ENCODE peak calls at places on chromosomes 16 and 17, in ten cellular contexts. One of them, this sample, is unnamed.

GRCh38 chr17:4703330-4703691 is 626 bp downstream of the PELP1 start:
- DNase-seq in choroid plexus epithelial cell: no peak
- DNase-seq in neural crest cell: no peak
- DNase-seq in CD4-positive, alpha-beta T cell: no peak
- DNase-seq in brain microvascular endothelial cell: no peak
- DNase-seq in sigmoid colon: peak; percentile 41
- DNase-seq in HFF-Myc: no peak
- DNase-seq in astrocyte of the cerebellum: no peak
- DNase-seq in activated B cell treated with CpG ODN at 0.5 μM for 24 hours: no peak
- DNase-seq in tibial nerve: no peak
- DNase-seq in this sample: no peak

GRCh38 chr16:11285842-11286241 is 4.7 kb upstream of the PRM1 start:
- DNase-seq in CD4-positive, alpha-beta T cell: no peak
- DNase-seq in neural crest cell: no peak
- DNase-seq in tibial nerve: no peak
- DNase-seq in activated B cell treated with CpG ODN at 0.5 μM for 24 hours: no peak
- DNase-seq in brain microvascular endothelial cell: no peak
- DNase-seq in astrocyte of the cerebellum: no peak
- DNase-seq in choroid plexus epithelial cell: no peak
- DNase-seq in sigmoid colon: no peak
- DNase-seq in HFF-Myc: no peak
- DNase-seq in this sample: no peak

GRCh38 chr17:82524540-82524939 is 5.0 kb downstream of the FOXK2 start:
- DNase-seq in neural crest cell: no peak
- DNase-seq in brain microvascular endothelial cell: no peak
- DNase-seq in CD4-positive, alpha-beta T cell: no peak
- DNase-seq in astrocyte of the cerebellum: no peak
- DNase-seq in tibial nerve: no peak
- DNase-seq in activated B cell treated with CpG ODN at 0.5 μM for 24 hours: no peak
- DNase-seq in sigmoid colon: no peak
- DNase-seq in choroid plexus epithelial cell: no peak
- DNase-seq in HFF-Myc: no peak
- DNase-seq in this sample: peak; percentile 47

GRCh38 chr16:89506791-89507191 is 1.4 kb upstream of the SPG7 start:
- DNase-seq in tibial nerve: no peak
- DNase-seq in activated B cell treated with CpG ODN at 0.5 μM for 24 hours: no peak
- DNase-seq in sigmoid colon: no peak
- DNase-seq in choroid plexus epithelial cell: no peak
- DNase-seq in CD4-positive, alpha-beta T cell: no peak
- DNase-seq in neural crest cell: no peak
- DNase-seq in astrocyte of the cerebellum: no peak
- DNase-seq in brain microvascular endothelial cell: no peak
- DNase-seq in HFF-Myc: no peak
- DNase-seq in this sample: no peak

GRCh38 chr17:43367588-43368242 is 31.1 kb upstream of the ARL4D start:
- DNase-seq in brain microvascular endothelial cell: peak; percentile 79
- DNase-seq in CD4-positive, alpha-beta T cell: no peak
- DNase-seq in neural crest cell: peak; percentile 21
- DNase-seq in HFF-Myc: peak; percentile 84
- DNase-seq in activated B cell treated with CpG ODN at 0.5 μM for 24 hours: no peak
- DNase-seq in choroid plexus epithelial cell: peak; percentile 98
- DNase-seq in sigmoid colon: no peak
- DNase-seq in tibial nerve: no peak
- DNase-seq in astrocyte of the cerebellum: peak; percentile 81
- DNase-seq in this sample: no peak

GRCh38 chr16:75854117-75854516 is 127.8 kb upstream of the CPHXL start:
- DNase-seq in astrocyte of the cerebellum: no peak
- DNase-seq in brain microvascular endothelial cell: no peak
- DNase-seq in HFF-Myc: no peak
- DNase-seq in activated B cell treated with CpG ODN at 0.5 μM for 24 hours: no peak
- DNase-seq in sigmoid colon: no peak
- DNase-seq in tibial nerve: no peak
- DNase-seq in neural crest cell: no peak
- DNase-seq in CD4-positive, alpha-beta T cell: no peak
- DNase-seq in choroid plexus epithelial cell: no peak
- DNase-seq in this sample: no peak

GRCh38 chr17:49995055-49995738 is at the start of gene DLX3:
- DNase-seq in neural crest cell: peak; percentile 76
- DNase-seq in choroid plexus epithelial cell: peak; percentile 65
- DNase-seq in brain microvascular endothelial cell: peak; percentile 46
- DNase-seq in activated B cell treated with CpG ODN at 0.5 μM for 24 hours: no peak
- DNase-seq in HFF-Myc: no peak
- DNase-seq in sigmoid colon: peak; percentile 86
- DNase-seq in tibial nerve: peak; percentile 20
- DNase-seq in astrocyte of the cerebellum: peak; percentile 15
- DNase-seq in CD4-positive, alpha-beta T cell: no peak
- DNase-seq in this sample: peak; percentile 85

GRCh38 chr16:66695935-66696668 is 441 bp downstream of the CMTM4 start:
- DNase-seq in sigmoid colon: peak; percentile 67
- DNase-seq in activated B cell treated with CpG ODN at 0.5 μM for 24 hours: peak; percentile 18
- DNase-seq in astrocyte of the cerebellum: no peak
- DNase-seq in HFF-Myc: no peak
- DNase-seq in tibial nerve: no peak
- DNase-seq in brain microvascular endothelial cell: no peak
- DNase-seq in choroid plexus epithelial cell: no peak
- DNase-seq in neural crest cell: peak; percentile 18
- DNase-seq in CD4-positive, alpha-beta T cell: peak; percentile 1
- DNase-seq in this sample: peak; percentile 53

GRCh38 chr16:49556252-49557069 is 182.9 kb downstream of the C16orf78 start:
- DNase-seq in neural crest cell: peak; percentile 18
- DNase-seq in tibial nerve: no peak
- DNase-seq in sigmoid colon: no peak
- DNase-seq in HFF-Myc: no peak
- DNase-seq in choroid plexus epithelial cell: peak; percentile 83
- DNase-seq in brain microvascular endothelial cell: peak; percentile 56
- DNase-seq in CD4-positive, alpha-beta T cell: no peak
- DNase-seq in astrocyte of the cerebellum: peak; percentile 40
- DNase-seq in activated B cell treated with CpG ODN at 0.5 μM for 24 hours: no peak
- DNase-seq in this sample: no peak

GRCh38 chr17:56292628-56293027 is 139.4 kb downstream of the ANKFN1 start:
- DNase-seq in activated B cell treated with CpG ODN at 0.5 μM for 24 hours: no peak
- DNase-seq in HFF-Myc: no peak
- DNase-seq in neural crest cell: no peak
- DNase-seq in tibial nerve: no peak
- DNase-seq in brain microvascular endothelial cell: no peak
- DNase-seq in CD4-positive, alpha-beta T cell: no peak
- DNase-seq in sigmoid colon: no peak
- DNase-seq in choroid plexus epithelial cell: no peak
- DNase-seq in astrocyte of the cerebellum: no peak
- DNase-seq in this sample: no peak

DNA sequence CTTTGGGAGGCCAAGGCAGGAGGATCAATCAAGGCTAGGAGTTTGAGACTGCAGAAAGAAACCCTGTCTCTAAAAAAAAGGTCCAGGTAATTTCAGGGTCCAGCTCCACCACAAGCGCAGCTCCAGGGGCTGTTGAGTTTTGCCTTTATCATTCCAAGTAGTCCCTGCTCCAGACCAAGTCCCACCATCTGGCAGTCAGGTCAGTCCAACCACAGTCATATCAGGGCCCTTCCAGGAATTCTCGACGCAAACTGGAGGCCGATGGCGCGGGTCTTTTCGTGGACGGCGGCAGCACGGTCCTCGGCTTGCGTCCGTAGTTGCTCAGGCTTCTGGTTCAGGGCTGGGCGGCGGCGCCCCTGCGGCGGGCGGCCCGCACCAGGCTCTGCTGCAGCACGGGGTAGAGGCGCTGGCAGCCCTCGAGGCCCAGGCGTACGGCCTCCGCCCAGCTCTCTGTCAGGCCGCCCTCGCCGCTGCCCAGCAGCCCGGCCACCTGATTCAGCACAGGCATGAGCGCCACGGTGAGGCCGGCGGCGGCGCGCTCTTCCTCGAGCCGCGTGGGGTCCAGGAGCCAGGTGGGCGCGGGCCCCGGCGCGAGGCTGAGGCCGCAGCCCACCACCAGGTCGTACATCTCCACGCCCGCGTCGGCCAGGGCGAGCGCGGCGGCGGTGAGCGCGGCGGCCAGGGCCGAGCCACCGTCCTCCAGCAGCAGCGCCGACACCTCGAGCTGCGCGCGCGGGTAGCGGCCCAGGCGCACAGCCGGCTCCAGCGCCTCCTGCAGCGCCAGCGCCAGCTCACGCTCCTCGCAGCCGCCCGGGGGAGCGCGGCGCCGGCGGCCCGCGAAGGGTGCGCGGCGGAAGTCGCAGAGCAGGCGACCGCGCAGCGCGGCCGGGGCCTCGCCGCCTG is 741 bp downstream of the EXOSC6 start:
- DNase-seq in neural crest cell: peak; percentile 25
- DNase-seq in brain microvascular endothelial cell: peak; percentile 11
- DNase-seq in choroid plexus epithelial cell: peak; percentile 59
- DNase-seq in astrocyte of the cerebellum: no peak
- DNase-seq in HFF-Myc: no peak
- DNase-seq in tibial nerve: no peak
- DNase-seq in activated B cell treated with CpG ODN at 0.5 μM for 24 hours: no peak
- DNase-seq in CD4-positive, alpha-beta T cell: peak; percentile 9
- DNase-seq in sigmoid colon: no peak
- DNase-seq in this sample: peak; percentile 71
- TF ChIP-seq CTCF in neural crest cell: no peak
- TF ChIP-seq CTCF in brain microvascular endothelial cell: no peak
- TF ChIP-seq CTCF in choroid plexus epithelial cell: no peak
- TF ChIP-seq CTCF in astrocyte of the cerebellum: peak; percentile 2
- TF ChIP-seq CTCF in HFF-Myc: no peak
- TF ChIP-seq CTCF in tibial nerve: no peak
- TF ChIP-seq CTCF in activated B cell treated with CpG ODN at 0.5 μM for 24 hours: no peak
- TF ChIP-seq CTCF in CD4-positive, alpha-beta T cell: no peak
- TF ChIP-seq CTCF in sigmoid colon: no peak
- TF ChIP-seq CTCF in this sample: no peak

GRCh38 chr16:74230126-74230525 is 66.5 kb upstream of the PSMD7 start:
- DNase-seq in HFF-Myc: no peak
- DNase-seq in astrocyte of the cerebellum: no peak
- DNase-seq in choroid plexus epithelial cell: no peak
- DNase-seq in CD4-positive, alpha-beta T cell: no peak
- DNase-seq in sigmoid colon: no peak
- DNase-seq in tibial nerve: no peak
- DNase-seq in activated B cell treated with CpG ODN at 0.5 μM for 24 hours: no peak
- DNase-seq in brain microvascular endothelial cell: no peak
- DNase-seq in neural crest cell: no peak
- DNase-seq in this sample: no peak

GRCh38 chr16:74225278-74225677 is 71.3 kb upstream of the PSMD7 start:
- DNase-seq in neural crest cell: no peak
- DNase-seq in brain microvascular endothelial cell: no peak
- DNase-seq in HFF-Myc: no peak
- DNase-seq in activated B cell treated with CpG ODN at 0.5 μM for 24 hours: no peak
- DNase-seq in choroid plexus epithelial cell: no peak
- DNase-seq in astrocyte of the cerebellum: no peak
- DNase-seq in CD4-positive, alpha-beta T cell: no peak
- DNase-seq in tibial nerve: no peak
- DNase-seq in sigmoid colon: no peak
- DNase-seq in this sample: no peak

GRCh38 chr16:74224828-74225227 is 71.8 kb upstream of the PSMD7 start:
- DNase-seq in astrocyte of the cerebellum: no peak
- DNase-seq in sigmoid colon: no peak
- DNase-seq in activated B cell treated with CpG ODN at 0.5 μM for 24 hours: no peak
- DNase-seq in CD4-positive, alpha-beta T cell: no peak
- DNase-seq in choroid plexus epithelial cell: peak; percentile 39
- DNase-seq in tibial nerve: no peak
- DNase-seq in brain microvascular endothelial cell: peak; percentile 50
- DNase-seq in HFF-Myc: no peak
- DNase-seq in neural crest cell: no peak
- DNase-seq in this sample: no peak

GRCh38 chr16:74226361-74226979 is 70.1 kb upstream of the PSMD7 start:
- DNase-seq in activated B cell treated with CpG ODN at 0.5 μM for 24 hours: no peak
- DNase-seq in HFF-Myc: no peak
- DNase-seq in astrocyte of the cerebellum: no peak
- DNase-seq in CD4-positive, alpha-beta T cell: no peak
- DNase-seq in choroid plexus epithelial cell: peak; percentile 40
- DNase-seq in tibial nerve: no peak
- DNase-seq in brain microvascular endothelial cell: no peak
- DNase-seq in sigmoid colon: no peak
- DNase-seq in neural crest cell: no peak
- DNase-seq in this sample: no peak
- TF ChIP-seq CTCF in activated B cell treated with CpG ODN at 0.5 μM for 24 hours: no peak
- TF ChIP-seq CTCF in HFF-Myc: peak; percentile 54
- TF ChIP-seq CTCF in astrocyte of the cerebellum: peak; percentile 50
- TF ChIP-seq CTCF in CD4-positive, alpha-beta T cell: no peak
- TF ChIP-seq CTCF in choroid plexus epithelial cell: peak; percentile 55
- TF ChIP-seq CTCF in tibial nerve: no peak
- TF ChIP-seq CTCF in brain microvascular endothelial cell: peak; percentile 42
- TF ChIP-seq CTCF in sigmoid colon: peak; percentile 47
- TF ChIP-seq CTCF in neural crest cell: peak; percentile 70
- TF ChIP-seq CTCF in this sample: peak; percentile 43

GRCh38 chr16:1583180-1583579 is 28.7 kb downstream of the IFT140 start:
- DNase-seq in activated B cell treated with CpG ODN at 0.5 μM for 24 hours: no peak
- DNase-seq in tibial nerve: no peak
- DNase-seq in sigmoid colon: no peak
- DNase-seq in CD4-positive, alpha-beta T cell: no peak
- DNase-seq in brain microvascular endothelial cell: no peak
- DNase-seq in choroid plexus epithelial cell: no peak
- DNase-seq in neural crest cell: no peak
- DNase-seq in HFF-Myc: no peak
- DNase-seq in astrocyte of the cerebellum: no peak
- DNase-seq in this sample: no peak
- TF ChIP-seq CTCF in activated B cell treated with CpG ODN at 0.5 μM for 24 hours: no peak
- TF ChIP-seq CTCF in tibial nerve: no peak
- TF ChIP-seq CTCF in sigmoid colon: no peak
- TF ChIP-seq CTCF in CD4-positive, alpha-beta T cell: no peak
- TF ChIP-seq CTCF in brain microvascular endothelial cell: peak; percentile 13
- TF ChIP-seq CTCF in choroid plexus epithelial cell: peak; percentile 20
- TF ChIP-seq CTCF in neural crest cell: no peak
- TF ChIP-seq CTCF in HFF-Myc: no peak
- TF ChIP-seq CTCF in astrocyte of the cerebellum: no peak
- TF ChIP-seq CTCF in this sample: no peak

GRCh38 chr16:31713071-31713944 is 160.3 kb upstream of the ZNF267 start:
- DNase-seq in astrocyte of the cerebellum: peak; percentile 86
- DNase-seq in neural crest cell: peak; percentile 82
- DNase-seq in sigmoid colon: peak; percentile 97
- DNase-seq in choroid plexus epithelial cell: peak; percentile 96
- DNase-seq in HFF-Myc: peak; percentile 78
- DNase-seq in brain microvascular endothelial cell: peak; percentile 95
- DNase-seq in activated B cell treated with CpG ODN at 0.5 μM for 24 hours: peak; percentile 80
- DNase-seq in CD4-positive, alpha-beta T cell: peak; percentile 86
- DNase-seq in tibial nerve: peak; percentile 93
- DNase-seq in this sample: peak; percentile 91

GRCh38 chr16:31710134-31710533 is 163.5 kb upstream of the ZNF267 start:
- DNase-seq in brain microvascular endothelial cell: no peak
- DNase-seq in HFF-Myc: no peak
- DNase-seq in neural crest cell: no peak
- DNase-seq in tibial nerve: no peak
- DNase-seq in astrocyte of the cerebellum: no peak
- DNase-seq in sigmoid colon: no peak
- DNase-seq in CD4-positive, alpha-beta T cell: no peak
- DNase-seq in choroid plexus epithelial cell: no peak
- DNase-seq in activated B cell treated with CpG ODN at 0.5 μM for 24 hours: no peak
- DNase-seq in this sample: no peak

GRCh38 chr16:31710880-31711279 is 162.7 kb upstream of the ZNF267 start:
- DNase-seq in choroid plexus epithelial cell: no peak
- DNase-seq in brain microvascular endothelial cell: no peak
- DNase-seq in neural crest cell: no peak
- DNase-seq in CD4-positive, alpha-beta T cell: no peak
- DNase-seq in tibial nerve: no peak
- DNase-seq in astrocyte of the cerebellum: no peak
- DNase-seq in activated B cell treated with CpG ODN at 0.5 μM for 24 hours: no peak
- DNase-seq in HFF-Myc: no peak
- DNase-seq in sigmoid colon: no peak
- DNase-seq in this sample: no peak

GRCh38 chr16:31712064-31712540 is 161.5 kb upstream of the ZNF267 start:
- DNase-seq in astrocyte of the cerebellum: no peak
- DNase-seq in neural crest cell: no peak
- DNase-seq in tibial nerve: no peak
- DNase-seq in activated B cell treated with CpG ODN at 0.5 μM for 24 hours: no peak
- DNase-seq in sigmoid colon: no peak
- DNase-seq in HFF-Myc: no peak
- DNase-seq in choroid plexus epithelial cell: no peak
- DNase-seq in brain microvascular endothelial cell: no peak
- DNase-seq in CD4-positive, alpha-beta T cell: no peak
- DNase-seq in this sample: no peak

GRCh38 chr16:31711344-31711845 is 162.2 kb upstream of the ZNF267 start:
- DNase-seq in CD4-positive, alpha-beta T cell: no peak
- DNase-seq in neural crest cell: no peak
- DNase-seq in choroid plexus epithelial cell: no peak
- DNase-seq in activated B cell treated with CpG ODN at 0.5 μM for 24 hours: no peak
- DNase-seq in tibial nerve: no peak
- DNase-seq in sigmoid colon: no peak
- DNase-seq in astrocyte of the cerebellum: no peak
- DNase-seq in HFF-Myc: no peak
- DNase-seq in brain microvascular endothelial cell: no peak
- DNase-seq in this sample: no peak
- TF ChIP-seq CTCF in CD4-positive, alpha-beta T cell: no peak
- TF ChIP-seq CTCF in neural crest cell: no peak
- TF ChIP-seq CTCF in choroid plexus epithelial cell: no peak
- TF ChIP-seq CTCF in activated B cell treated with CpG ODN at 0.5 μM for 24 hours: no peak
- TF ChIP-seq CTCF in tibial nerve: no peak
- TF ChIP-seq CTCF in sigmoid colon: no peak
- TF ChIP-seq CTCF in astrocyte of the cerebellum: no peak
- TF ChIP-seq CTCF in HFF-Myc: no peak
- TF ChIP-seq CTCF in brain microvascular endothelial cell: no peak
- TF ChIP-seq CTCF in this sample: no peak

This sample was measured in mesothelial cell of epicardium.